ENCODE peak calls at places on chromosomes 1 and 21, in six cellular contexts. G is suprapubic skin, Y is stomach, W is PC-9, E is cardiac muscle cell, K is fibroblast of lung. N is an unnamed sample.

GRCh38 chr1:107277022-107277421 is 136.2 kb downstream of the NTNG1 start:
- DNase-seq in G (no peak), Y (peak; percentile 25), W (peak; percentile 4), E (peak; percentile 54), K (peak; percentile 69), N (peak; percentile 78)

GRCh38 chr1:169060010-169060722 is 46.3 kb upstream of the ATP1B1 start:
- DNase-seq in G (no peak), Y (no peak), W (peak; percentile 79), E (no peak), K (no peak), N (peak; percentile 49)

GRCh38 chr1:161068306-161069200 is 1.1 kb downstream of the ARHGAP30 start:
- DNase-seq in G (no peak), Y (peak; percentile 62), W (no peak), E (no peak), K (no peak), N (peak; percentile 2)

GRCh38 chr1:75643460-75643859 is 32.5 kb upstream of the SLC44A5 start:
- DNase-seq in G (no peak), Y (no peak), W (no peak), E (peak; percentile 0), K (no peak), N (no peak)

GRCh38 chr1:89547563-89548485 is 23.2 kb downstream of the LRRC8B start:
- DNase-seq in G (peak; percentile 63), Y (no peak), W (peak; percentile 6), E (peak; percentile 72), K (peak; percentile 88), N (no peak)

GRCh38 chr1:49026230-49026811 is 249.6 kb upstream of the BEND5 start:
- DNase-seq in G (no peak), Y (no peak), W (no peak), E (no peak), K (no peak), N (no peak)

GRCh38 chr1:3560199-3560955 is 50.9 kb downstream of the MEGF6 start:
- DNase-seq in G (no peak), Y (no peak), W (no peak), E (no peak), K (no peak), N (no peak)

GRCh38 chr1:1164701-1165451 is 8.8 kb upstream of the TTLL10 start:
- DNase-seq in G (no peak), Y (peak; percentile 79), W (peak; percentile 78), E (no peak), K (no peak), N (peak; percentile 84)

GRCh38 chr1:52348704-52349301 is 17.2 kb downstream of the CC2D1B start:
- DNase-seq in G (no peak), Y (no peak), W (peak; percentile 23), E (peak; percentile 57), K (peak; percentile 48), N (peak; percentile 62)

GRCh38 chr21:42242611-42243010 is 23.7 kb downstream of the ABCG1 start:
- DNase-seq in G (no peak), Y (no peak), W (no peak), E (no peak), K (no peak), N (no peak)

GRCh38 chr1:58783090-58783992 is 506 bp downstream of the JUN start:
- DNase-seq in G (peak; percentile 84), Y (peak; percentile 63), W (peak; percentile 45), E (peak; percentile 73), K (peak; percentile 64), N (peak; percentile 68)

GRCh38 chr1:42152119-42152518 is 1.1 kb upstream of the GUCA2B start:
- DNase-seq in G (no peak), Y (peak; percentile 79), W (peak; percentile 81), E (no peak), K (no peak), N (no peak)

GRCh38 chr21:32712043-32712442 is 15.8 kb downstream of the SYNJ1 start:
- DNase-seq in G (no peak), Y (no peak), W (no peak), E (no peak), K (no peak), N (no peak)

GRCh38 chr1:3510136-3510955 is 55.9 kb downstream of the ARHGEF16 start:
- DNase-seq in G (no peak), Y (no peak), W (no peak), E (no peak), K (no peak), N (no peak)

GRCh38 chr1:108561145-108561458 is 1.2 kb downstream of the EEIG2 start:
- DNase-seq in G (no peak), Y (no peak), W (no peak), E (no peak), K (no peak), N (no peak)

GRCh38 chr1:53619811-53620619 is 118.9 kb downstream of the GLIS1 start:
- DNase-seq in G (peak; percentile 21), Y (peak; percentile 25), W (no peak), E (no peak), K (peak; percentile 34), N (no peak)

GRCh38 chr1:118986291-118986838 is 1.8 kb downstream of the TBX15 start:
- DNase-seq in G (no peak), Y (no peak), W (no peak), E (no peak), K (no peak), N (no peak)

GRCh38 chr1:227777156-227777555 is 38.3 kb upstream of the PRSS38 start:
- DNase-seq in G (peak; percentile 46), Y (no peak), W (no peak), E (no peak), K (no peak), N (no peak)

GRCh38 chr1:99650021-99650420 is 4.1 kb downstream of the PALMD start:
- DNase-seq in G (no peak), Y (no peak), W (no peak), E (peak; percentile 43), K (no peak), N (no peak)

GRCh38 chr1:210237514-210237913 is 4.9 kb downstream of the SERTAD4 start:
- DNase-seq in G (no peak), Y (no peak), W (no peak), E (peak; percentile 26), K (peak; percentile 57), N (no peak)
- H3K4me1 ChIP-seq in G (peaks cover 69% of the 10 kb centered on the region), Y (peaks cover 20% of the 10 kb centered on the region), W (peaks cover 35% of the 10 kb centered on the region), E (peaks cover 3% of the 10 kb centered on the region), K (peaks cover 13% of the 10 kb centered on the region), N (peaks cover 16% of the 10 kb centered on the region)

DNA sequence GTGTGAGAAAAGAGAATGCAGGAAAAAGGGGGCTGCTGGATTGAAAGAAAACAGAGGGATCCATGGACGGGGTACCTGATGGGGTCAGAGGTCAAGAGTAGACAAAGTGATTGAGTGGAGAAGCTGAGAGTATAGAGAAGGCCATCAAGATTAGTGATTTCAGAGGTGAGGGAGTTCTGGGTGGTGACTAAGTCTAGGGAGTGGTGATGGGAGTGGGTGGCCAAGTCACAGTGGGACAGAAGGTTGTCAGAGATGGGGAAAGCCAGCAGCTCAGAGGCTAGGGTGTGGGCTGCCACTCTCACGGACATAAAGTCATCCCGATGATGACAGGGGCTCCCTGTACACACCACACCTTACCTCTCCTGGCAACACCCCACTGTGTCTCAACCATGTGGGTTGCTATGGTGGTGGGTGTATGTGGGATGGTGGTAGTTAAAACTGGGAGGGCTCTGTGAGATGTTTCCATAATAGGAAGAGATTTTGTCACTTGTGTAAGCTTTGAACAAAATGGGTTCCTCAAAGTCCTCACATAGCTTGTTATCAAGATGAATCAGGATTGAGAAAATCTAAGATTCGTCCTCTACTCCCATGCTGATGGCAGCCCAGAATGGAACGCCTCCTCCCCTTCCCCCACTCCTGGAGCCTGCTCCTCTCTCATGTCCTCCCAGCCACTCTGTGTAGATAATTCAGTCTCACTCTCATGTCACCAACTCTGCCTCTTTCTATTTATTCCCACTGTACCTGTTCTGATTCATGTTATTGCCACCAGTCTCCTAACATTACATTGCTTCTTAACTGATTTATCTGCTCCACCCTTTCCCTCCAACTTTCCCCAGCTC is 20.3 kb upstream of the CSF1 start:
- DNase-seq in G (peak; percentile 50), Y (no peak), W (no peak), E (no peak), K (no peak), N (no peak)
- H3K4me1 ChIP-seq in G (peaks cover 18% of the 10 kb centered on the region), Y (peaks cover 5% of the 10 kb centered on the region), W (peaks cover 32% of the 10 kb centered on the region), E (peaks cover 17% of the 10 kb centered on the region), K (no peaks in the 10 kb centered on the region), N (no peaks in the 10 kb centered on the region)

GRCh38 chr1:8846263-8846662 is 28.8 kb upstream of the RERE start:
- DNase-seq in G (no peak), Y (no peak), W (no peak), E (no peak), K (no peak), N (no peak)

GRCh38 chr1:8847990-8848389 is 30.5 kb downstream of the ENO1 start:
- DNase-seq in G (no peak), Y (peak; percentile 64), W (peak; percentile 26), E (no peak), K (no peak), N (no peak)

GRCh38 chr1:8841395-8841794 is 24.0 kb upstream of the RERE start:
- DNase-seq in G (no peak), Y (no peak), W (no peak), E (no peak), K (no peak), N (no peak)

GRCh38 chr1:8845104-8846097 is 28.0 kb upstream of the RERE start:
- DNase-seq in G (no peak), Y (no peak), W (no peak), E (no peak), K (no peak), N (no peak)

DNA sequence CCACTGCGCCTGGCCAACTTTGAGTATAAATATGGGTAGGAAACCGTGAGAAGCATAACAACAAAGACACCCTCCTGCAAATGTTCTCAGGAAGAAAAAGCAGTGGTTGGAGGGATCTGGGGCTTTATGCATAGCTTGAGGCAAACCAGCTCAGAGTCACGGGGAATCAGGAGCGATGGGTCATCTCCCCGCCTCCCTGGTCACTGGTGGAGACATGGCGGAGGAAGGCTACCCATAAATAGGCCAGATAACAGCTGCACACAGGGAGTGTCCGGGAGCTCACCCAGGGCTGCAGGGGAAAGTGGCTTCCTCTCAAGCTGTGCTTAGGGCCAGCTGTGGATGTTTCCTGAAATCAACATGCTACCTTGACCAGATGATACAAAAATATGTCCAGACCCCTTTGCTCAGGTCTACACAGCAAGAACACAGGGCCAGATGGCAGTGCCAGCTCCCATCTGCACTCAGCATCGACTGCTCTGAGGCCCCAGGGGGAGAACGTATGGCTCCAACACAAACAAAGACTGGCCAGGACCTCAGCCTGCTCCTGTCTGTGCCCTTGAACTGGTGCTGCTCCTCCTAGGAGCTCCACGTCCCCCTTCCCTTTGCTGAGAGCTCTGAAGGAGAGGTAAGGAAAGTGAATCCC is 27.1 kb upstream of the RERE start:
- DNase-seq in G (no peak), Y (no peak), W (no peak), E (peak; percentile 30), K (no peak), N (no peak)
- H3K4me1 ChIP-seq in G (peaks cover 18% of the 10 kb centered on the region), Y (peaks cover 14% of the 10 kb centered on the region), W (no peaks in the 10 kb centered on the region), E (peaks cover 7% of the 10 kb centered on the region), K (peaks cover 3% of the 10 kb centered on the region), N (peaks cover 4% of the 10 kb centered on the region)

DNA sequence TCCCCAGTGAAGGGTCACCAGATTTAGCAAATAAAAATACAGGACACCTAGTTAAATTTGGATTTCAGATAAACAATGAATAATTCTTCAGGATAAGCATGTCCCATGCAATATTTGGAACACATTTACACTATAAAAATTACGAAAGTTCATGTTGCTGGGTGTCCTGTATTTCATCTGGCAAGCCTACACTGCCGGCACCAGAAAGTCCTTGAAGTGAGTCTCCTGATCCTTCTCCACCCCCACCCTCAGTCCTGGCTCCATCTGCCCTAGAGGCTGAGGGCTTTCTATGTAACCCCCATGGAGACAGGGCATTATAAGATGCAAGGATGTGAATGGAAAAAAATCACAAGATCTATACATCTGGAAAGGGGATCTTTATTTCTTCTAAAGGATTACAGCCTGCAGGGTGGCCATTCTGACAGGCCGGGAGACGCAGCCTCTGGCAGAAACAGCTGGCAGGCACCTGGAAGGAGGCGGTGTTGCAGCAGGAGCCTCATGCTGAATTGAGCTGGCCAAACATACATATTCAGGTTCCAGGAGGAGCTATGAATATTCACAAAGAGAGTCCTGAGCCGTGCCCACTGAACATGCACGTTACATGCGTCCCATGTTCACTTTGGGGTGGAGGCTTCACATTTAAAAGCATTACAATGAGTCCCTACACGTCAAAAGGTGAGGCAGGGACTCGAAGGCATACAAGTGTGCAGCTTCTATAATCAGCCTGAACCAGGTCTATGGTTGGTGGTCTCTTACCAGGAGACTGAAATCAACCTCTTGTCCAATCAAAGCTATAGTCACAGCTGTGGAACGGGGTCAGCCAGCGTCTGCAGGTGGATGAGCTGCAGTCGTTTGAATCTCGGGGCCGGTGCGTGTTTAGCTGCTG is 182.7 kb downstream of the ETS2 start:
- DNase-seq in G (peak; percentile 70), Y (no peak), W (no peak), E (no peak), K (no peak), N (peak; percentile 38)
- H3K4me1 ChIP-seq in G (peaks cover 95% of the 10 kb centered on the region), Y (peaks cover 34% of the 10 kb centered on the region), W (peaks cover 5% of the 10 kb centered on the region), E (peaks cover 60% of the 10 kb centered on the region), K (peaks cover 57% of the 10 kb centered on the region), N (peaks cover 65% of the 10 kb centered on the region)

N was measured in hepatocyte.